ENCODE peak calls at places on chromosome 12, in four cellular contexts. O is stimulated activated CD4-positive, alpha-beta T cell treated with anti-CD3 and anti-CD28 coated beads, TNF-alpha, amount 100 ng/mL, for 24 hours; A is activated CD4-positive, alpha-beta T cell treated with anti-CD3 and anti-CD28 coated beads, Interleukin-2, amount 10 ng/mL, durations not matched to agents 7 days and 5 days; K is occipital lobe. N is an unnamed sample.

GRCh38 chr12:113068312-113068935 is 11.9 kb downstream of the DTX1 start:
- DNase-seq in O (no peak), A (no peak), K (no peak), N (no peak)

GRCh38 chr12:63816031-63816430 is 28.5 kb upstream of the SRGAP1 start:
- DNase-seq in O (no peak), A (no peak), K (no peak), N (no peak)

GRCh38 chr12:71685312-71685906 is 473 bp upstream of the TMEM19 start:
- DNase-seq in A (no peak), O (no peak), K (no peak), N (no peak)

GRCh38 chr12:58068706-58069105 is 127.3 kb downstream of the ATP23 start:
- DNase-seq in A (no peak), O (no peak), K (no peak), N (no peak)

GRCh38 chr12:115640929-115641328 is 636.6 kb downstream of the MED13L start:
- DNase-seq in K (no peak), A (no peak), O (no peak), N (peak)

GRCh38 chr12:45426294-45426693 is 210.4 kb downstream of the ANO6 start:
- DNase-seq in A (no peak), O (no peak), K (no peak), N (no peak)

GRCh38 chr12:17976202-17976601 is 113.8 kb downstream of the RERGL start:
- DNase-seq in O (no peak), K (no peak), A (no peak), N (no peak)

GRCh38 chr12:103877934-103878510 is 37.0 kb upstream of the NT5DC3 start:
- DNase-seq in A (peak), O (peak), K (no peak), N (no peak)

GRCh38 chr12:51323317-51323960 is 535 bp downstream of the BIN2 start:
- DNase-seq in K (no peak), O (no peak), A (peak), N (no peak)

GRCh38 chr12:6201199-6201608 is 1.0 kb downstream of the CD9 start:
- DNase-seq in O (no peak), K (no peak), A (no peak), N (no peak)

GRCh38 chr12:93759512-93760081 is 82.4 kb downstream of the CRADD start:
- DNase-seq in A (no peak), O (no peak), K (no peak), N (no peak)

GRCh38 chr12:113138826-113139225 is 3.3 kb upstream of the RASAL1 start:
- DNase-seq in K (no peak), A (no peak), O (no peak), N (no peak)

GRCh38 chr12:51874486-51874885 is 13.4 kb upstream of the ANKRD33 start:
- DNase-seq in A (no peak), O (no peak), K (no peak), N (no peak)

GRCh38 chr12:101823891-101824290 is 6.9 kb downstream of the GNPTAB start:
- DNase-seq in O (peak), A (peak), K (peak), N (no peak)

GRCh38 chr12:130110910-130111309 is 51.4 kb upstream of the FZD10 start:
- DNase-seq in A (no peak), O (no peak), K (no peak), N (no peak)

GRCh38 chr12:53820503-53820902 is 68.7 kb upstream of the CISTR start:
- DNase-seq in O (no peak), A (no peak), K (no peak), N (peak)

GRCh38 chr12:124852329-124852831 is 11.3 kb downstream of the SCARB1 start:
- DNase-seq in K (no peak), A (peak), O (no peak), N (no peak)

GRCh38 chr12:75704208-75704607 is 192.8 kb upstream of the KRR1 start:
- DNase-seq in A (no peak), O (no peak), K (no peak), N (no peak)

GRCh38 chr12:32533971-32534590 is 134.7 kb downstream of the FGD4 start:
- DNase-seq in O (no peak), A (no peak), K (no peak), N (peak)

GRCh38 chr12:54011665-54012532 is 3.1 kb downstream of the HOXC8 start:
- DNase-seq in K (no peak), O (no peak), A (no peak), N (no peak)

GRCh38 chr12:47817272-47818006 is 2.3 kb downstream of the HDAC7 start:
- DNase-seq in O (no peak), K (no peak), A (no peak), N (no peak)

GRCh38 chr12:8953773-8954402 is 4.4 kb upstream of the M6PR start:
- DNase-seq in O (no peak), A (peak), K (no peak), N (no peak)

GRCh38 chr12:1815814-1816729 is 4.3 kb upstream of the LRTM2 start:
- DNase-seq in K (no peak), O (no peak), A (no peak), N (no peak)

GRCh38 chr12:91058821-91059220 is 997 bp upstream of the KERA start:
- DNase-seq in A (no peak), O (no peak), K (no peak), N (no peak)

GRCh38 chr12:117853600-117853999 is 115.2 kb downstream of the KSR2 start:
- DNase-seq in A (no peak), O (no peak), K (no peak), N (no peak)

GRCh38 chr12:7108928-7109920 is at the start of gene C1RL:
- DNase-seq in O (peak), A (peak), K (peak), N (peak)

GRCh38 chr12:75526655-75527511 is 15.5 kb upstream of the KRR1 start:
- DNase-seq in K (no peak), O (no peak), A (peak), N (no peak)

GRCh38 chr12:64814432-64814831 is 10.0 kb upstream of the TBC1D30 start:
- DNase-seq in O (no peak), A (no peak), K (no peak), N (no peak)

GRCh38 chr12:113700943-113701342 is 229.3 kb upstream of the LHX5 start:
- DNase-seq in O (no peak), K (no peak), A (no peak), N (peak)

GRCh38 chr12:130194154-130194553 is 31.9 kb downstream of the FZD10 start:
- DNase-seq in A (no peak), K (no peak), O (no peak), N (no peak)

GRCh38 chr12:65494537-65494936 is 216.1 kb downstream of the MSRB3 start:
- DNase-seq in K (no peak), A (no peak), O (no peak), N (no peak)

N was measured in GM04503.